ENCODE peak calls at places on chromosomes 16 and 17, in eight cellular contexts. H is cardiac fibroblast, T is WTC11, R is GM12864, J is vagina, X is AG10803, O is colonic mucosa, U is progenitor cell of endocrine pancreas. S is an unnamed sample.

GRCh38 chr17:15279011-15279477 is 13.9 kb upstream of the PMP22 start:
- DNase-seq in J (no peak), X (peak), R (no peak), T (no peak), O (no peak), H (no peak), U (no peak), S (peak)

GRCh38 chr17:50480142-50480764 is 1.6 kb downstream of the RSAD1 start:
- DNase-seq in J (no peak), X (no peak), U (no peak), H (no peak), T (no peak), O (no peak), R (no peak), S (no peak)

GRCh38 chr16:1363501-1364041 is 11.8 kb downstream of the GNPTG start:
- DNase-seq in R (no peak), O (peak), H (peak), T (peak), J (no peak), X (peak), U (peak), S (no peak)

GRCh38 chr16:9932000-9932399 is 250.2 kb downstream of the GRIN2A start:
- DNase-seq in X (no peak), U (no peak), T (no peak), R (no peak), O (no peak), J (no peak), H (no peak), S (no peak)

GRCh38 chr17:77254961-77255741 is 114.4 kb downstream of the SEC14L1 start:
- DNase-seq in H (peak), X (peak), U (no peak), O (no peak), R (no peak), T (no peak), J (no peak), S (peak)

GRCh38 chr16:84749815-84750214 is 50.0 kb downstream of the USP10 start:
- DNase-seq in U (no peak), O (no peak), R (no peak), T (no peak), H (no peak), J (no peak), X (no peak), S (no peak)

GRCh38 chr16:13436641-13437423 is 483.1 kb upstream of the ERCC4 start:
- DNase-seq in X (peak), T (no peak), O (no peak), R (peak), H (no peak), J (no peak), U (no peak), S (peak)

GRCh38 chr16:48862087-48862532 is 252.1 kb upstream of the N4BP1 start:
- DNase-seq in X (peak), J (no peak), R (no peak), O (peak), H (no peak), U (no peak), T (peak), S (no peak)

GRCh38 chr17:1104222-1104621 is 75.6 kb downstream of the ABR start:
- DNase-seq in H (peak), R (no peak), O (no peak), J (no peak), U (no peak), X (no peak), T (no peak), S (no peak)

GRCh38 chr17:37691807-37692206 is 48.6 kb upstream of the DDX52 start:
- DNase-seq in J (no peak), U (no peak), T (no peak), H (no peak), R (no peak), X (no peak), O (no peak), S (no peak)

GRCh38 chr17:76888661-76889060 is 20.5 kb downstream of the MGAT5B start:
- DNase-seq in T (peak), R (no peak), J (no peak), O (no peak), H (no peak), X (no peak), U (no peak), S (no peak)

GRCh38 chr17:63700528-63701441 is 860 bp upstream of the LIMD2 start:
- DNase-seq in J (no peak), T (peak), R (no peak), O (no peak), H (peak), X (peak), U (no peak), S (no peak)

GRCh38 chr16:87661561-87661960 is 59.3 kb downstream of the JPH3 start:
- DNase-seq in T (peak), O (no peak), R (no peak), J (no peak), X (peak), H (peak), U (peak), S (no peak)

GRCh38 chr17:38598536-38598935 is 7.2 kb downstream of the SRCIN1 start:
- DNase-seq in R (peak), H (peak), X (peak), U (peak), T (peak), O (peak), J (no peak), S (peak)

GRCh38 chr17:3683054-3683511 is 12.9 kb downstream of the P2RX5 start:
- DNase-seq in J (no peak), T (peak), O (no peak), U (no peak), X (no peak), H (no peak), R (peak), S (no peak)

GRCh38 chr16:87459027-87459426 is 33.8 kb downstream of the ZCCHC14 start:
- DNase-seq in X (no peak), U (no peak), J (no peak), R (no peak), O (no peak), H (no peak), T (no peak), S (no peak)

GRCh38 chr17:46044286-46044928 is 45.4 kb downstream of the STH start:
- DNase-seq in J (no peak), U (no peak), H (peak), R (peak), T (peak), O (peak), X (peak), S (peak)

GRCh38 chr17:56653877-56654276 is 60.4 kb downstream of the NOG start:
- DNase-seq in T (peak), X (peak), U (no peak), R (peak), J (no peak), H (peak), O (no peak), S (no peak)

GRCh38 chr16:1379054-1379862 is 27.5 kb downstream of the GNPTG start:
- DNase-seq in T (peak), O (peak), U (peak), J (no peak), X (peak), H (peak), R (no peak), S (no peak)

GRCh38 chr16:82585675-82586074 is 41.1 kb upstream of the CDH13 start:
- DNase-seq in U (no peak), J (no peak), R (no peak), X (peak), H (peak), T (no peak), O (no peak), S (no peak)

GRCh38 chr16:53945996-53946395 is 242.0 kb downstream of the FTO start:
- DNase-seq in O (no peak), X (peak), U (no peak), J (no peak), R (no peak), T (no peak), H (peak), S (peak)

GRCh38 chr17:69860142-69860680 is 214.8 kb upstream of the KCNJ16 start:
- DNase-seq in T (no peak), U (no peak), O (no peak), X (no peak), R (no peak), H (no peak), J (no peak), S (no peak)

GRCh38 chr16:49849709-49850108 is 6.2 kb downstream of the ZNF423 start:
- DNase-seq in T (no peak), H (no peak), X (no peak), U (no peak), R (no peak), O (no peak), J (no peak), S (no peak)

GRCh38 chr17:37067555-37068111 is 118.9 kb downstream of the AATF start:
- DNase-seq in R (no peak), U (no peak), T (no peak), J (no peak), O (peak), X (peak), H (peak), S (peak)

GRCh38 chr16:81483064-81483969 is 38.7 kb downstream of the CMIP start:
- DNase-seq in R (no peak), T (no peak), O (no peak), J (no peak), H (no peak), X (no peak), U (no peak), S (no peak)

GRCh38 chr17:52762794-52763167 is 604.3 kb upstream of the CA10 start:
- DNase-seq in T (no peak), U (no peak), X (no peak), R (no peak), O (no peak), J (no peak), H (no peak), S (no peak)

GRCh38 chr17:6927290-6927844 is 68.5 kb upstream of the ALOX12 start:
- DNase-seq in T (no peak), U (no peak), X (peak), R (no peak), H (peak), O (no peak), J (no peak), S (no peak)

GRCh38 chr17:54948380-54948779 is 20.1 kb downstream of the COX11 start:
- DNase-seq in R (no peak), U (no peak), H (peak), X (peak), O (no peak), T (no peak), J (no peak), S (peak)

GRCh38 chr16:23362460-23363317 is 60.6 kb downstream of the SCNN1B start:
- DNase-seq in J (no peak), H (no peak), T (no peak), X (no peak), O (peak), U (no peak), R (no peak), S (no peak)

GRCh38 chr17:27153005-27153404 is 140.9 kb upstream of the WSB1 start:
- DNase-seq in X (peak), J (no peak), U (no peak), R (no peak), H (peak), O (no peak), T (no peak), S (no peak)

GRCh38 chr16:84543931-84544776 is 39.7 kb upstream of the MEAK7 start:
- DNase-seq in R (no peak), U (no peak), X (no peak), T (no peak), O (peak), J (no peak), H (no peak), S (no peak)

GRCh38 chr16:69320731-69321073 is 9.6 kb downstream of the VPS4A start:
- DNase-seq in O (no peak), R (no peak), T (no peak), X (no peak), H (no peak), U (no peak), J (no peak), S (no peak)
- TF ChIP-seq CTCF in O (no peak), R (no peak), T (no peak), X (no peak), H (no peak), U (no peak), J (no peak), S (no peak)

DNA sequence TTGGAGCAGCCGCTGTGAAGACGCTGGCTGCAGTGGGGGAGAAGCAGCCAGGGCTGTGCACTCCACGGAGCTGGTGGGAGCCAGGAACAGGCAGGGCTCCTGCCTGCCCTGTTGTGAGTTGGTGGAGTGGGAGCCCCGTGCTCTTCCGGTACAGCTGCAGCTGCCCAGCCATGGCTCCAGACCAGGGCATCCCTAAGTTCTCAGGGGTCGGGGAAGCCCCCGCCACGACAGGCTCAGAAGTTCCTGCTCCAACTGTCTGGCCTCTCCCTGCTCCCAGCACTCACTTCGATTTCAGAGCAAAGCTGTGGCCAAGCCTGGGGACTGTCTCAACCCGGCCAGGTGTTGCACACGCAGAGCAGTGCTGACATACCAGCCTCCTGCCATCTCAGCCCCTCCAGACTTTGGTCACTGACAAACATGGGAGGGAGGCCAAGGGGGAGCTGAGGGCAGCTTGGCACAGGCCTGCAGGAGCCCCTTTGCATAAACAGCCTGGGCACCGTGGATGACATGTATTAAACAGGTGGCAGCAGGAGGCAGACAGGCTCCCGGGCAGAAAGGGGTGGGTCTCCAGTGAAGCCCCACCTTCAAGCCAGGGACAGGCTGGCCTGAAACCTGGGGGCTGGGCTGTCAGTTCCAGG is 13.9 kb upstream of the KDM8 start:
- DNase-seq in U (no peak), X (no peak), J (no peak), H (no peak), R (no peak), O (no peak), T (peak), S (no peak)
- TF ChIP-seq CTCF in U (no peak), X (no peak), J (no peak), H (no peak), R (no peak), O (no peak), T (no peak), S (no peak)

DNA sequence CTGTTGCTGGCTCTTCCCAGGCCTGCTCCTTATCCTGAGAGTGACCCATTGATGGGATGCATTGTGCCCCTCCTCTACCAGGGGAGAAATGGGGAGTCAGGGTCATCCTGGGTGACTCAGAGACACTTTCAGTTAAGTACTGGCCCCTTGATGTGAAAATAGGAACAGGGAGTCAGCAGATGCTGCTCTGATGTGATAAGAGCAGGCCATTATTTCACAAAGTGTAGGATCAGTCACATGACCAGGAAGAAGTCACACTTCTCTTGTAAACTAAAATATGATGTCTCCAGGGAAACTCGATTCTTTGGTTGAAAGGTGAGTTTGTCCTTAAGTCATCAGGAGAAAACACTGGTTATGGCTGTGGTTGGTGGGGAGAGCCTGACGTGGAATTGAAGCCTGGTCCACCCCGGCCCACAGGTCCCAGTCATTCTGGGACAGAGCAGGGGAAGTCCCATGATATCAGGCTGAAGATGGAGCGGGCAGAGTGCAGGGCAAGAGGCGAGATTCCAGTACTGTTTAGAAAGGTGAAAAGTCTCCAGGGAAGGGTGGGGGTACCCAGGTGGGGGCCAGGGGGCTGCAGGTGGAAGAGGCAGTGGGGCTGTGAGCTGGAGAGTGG is 88.6 kb upstream of the NLRP1 start:
- DNase-seq in H (no peak), R (no peak), O (no peak), T (no peak), J (no peak), U (no peak), X (no peak), S (no peak)
- TF ChIP-seq CTCF in H (no peak), R (no peak), O (no peak), T (no peak), J (no peak), U (no peak), X (no peak), S (no peak)

DNA sequence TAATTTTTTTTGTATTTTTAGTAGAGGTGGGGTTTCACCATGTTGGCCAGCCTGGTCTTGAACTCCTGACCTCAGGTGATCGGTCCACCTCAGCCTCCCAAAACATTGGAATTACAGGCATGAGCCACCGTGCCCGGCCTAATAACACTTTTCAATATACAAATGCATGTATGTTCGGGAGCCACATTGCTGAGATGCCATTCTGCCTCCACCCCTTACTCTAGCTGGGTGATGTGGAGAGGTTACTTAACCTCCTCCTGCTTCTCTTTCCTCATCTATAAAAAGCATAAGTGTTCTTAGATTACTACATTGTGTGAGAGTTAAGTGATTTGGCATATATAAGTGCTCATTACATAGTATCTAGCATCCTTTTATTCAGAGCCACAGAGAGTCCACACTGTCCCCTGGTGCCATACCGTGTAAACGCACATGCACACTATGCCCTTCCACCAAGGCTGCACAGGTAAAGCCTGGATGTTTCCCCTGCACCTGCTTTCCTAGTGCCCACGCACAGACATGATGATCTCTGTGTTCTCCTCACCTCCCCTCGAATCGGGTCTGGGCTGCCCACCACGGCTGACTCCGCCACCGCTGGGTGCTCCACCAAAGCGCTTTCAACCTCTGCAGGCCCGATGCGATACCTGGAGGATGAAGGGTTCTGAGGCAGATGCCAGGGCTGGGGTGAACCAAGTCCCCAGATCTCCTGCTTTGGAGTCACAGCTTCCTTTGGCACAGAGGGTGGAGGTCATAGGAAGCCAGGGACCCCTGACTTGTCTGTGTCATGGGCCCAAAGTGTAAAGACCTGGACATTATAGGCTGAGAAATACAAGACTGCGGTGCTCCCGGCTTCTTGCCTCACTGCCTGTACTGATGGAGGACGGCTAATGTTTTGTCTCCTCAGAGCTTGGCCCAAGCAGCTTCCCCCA is 49.0 kb upstream of the ACSM2B start:
- DNase-seq in X (no peak), H (no peak), J (no peak), O (no peak), U (no peak), R (no peak), T (no peak), S (no peak)
- TF ChIP-seq CTCF in X (no peak), H (no peak), J (no peak), O (no peak), U (no peak), R (no peak), T (no peak), S (no peak)

DNA sequence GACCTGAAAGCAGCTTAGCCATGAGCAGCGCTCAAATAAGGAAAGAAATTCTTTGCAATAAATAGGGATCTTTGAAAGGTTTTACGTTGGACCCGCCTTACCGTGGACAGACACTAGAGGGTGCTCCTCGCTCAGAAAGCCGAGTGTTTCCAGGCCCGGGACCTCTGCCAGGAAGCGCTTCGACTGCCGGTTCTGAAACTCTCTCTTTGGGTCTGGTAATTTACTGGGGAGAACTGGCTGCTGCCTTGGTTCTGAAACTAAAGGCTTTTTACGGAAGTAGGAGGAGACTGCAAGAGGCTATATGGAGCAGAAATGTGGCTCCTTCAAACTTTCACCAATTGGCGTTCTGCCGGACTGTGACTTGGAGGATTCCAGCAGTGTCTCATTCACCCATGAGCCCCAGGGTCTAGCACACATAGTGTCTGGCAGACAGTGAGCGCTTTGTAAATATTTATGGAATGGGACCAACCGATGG is 45.6 kb upstream of the HOXB9 start:
- DNase-seq in X (peak), U (peak), O (peak), T (peak), H (peak), J (no peak), R (no peak), S (peak)
- TF ChIP-seq CTCF in X (peak), U (peak), O (peak), T (peak), H (peak), J (peak), R (peak), S (peak)

DNA sequence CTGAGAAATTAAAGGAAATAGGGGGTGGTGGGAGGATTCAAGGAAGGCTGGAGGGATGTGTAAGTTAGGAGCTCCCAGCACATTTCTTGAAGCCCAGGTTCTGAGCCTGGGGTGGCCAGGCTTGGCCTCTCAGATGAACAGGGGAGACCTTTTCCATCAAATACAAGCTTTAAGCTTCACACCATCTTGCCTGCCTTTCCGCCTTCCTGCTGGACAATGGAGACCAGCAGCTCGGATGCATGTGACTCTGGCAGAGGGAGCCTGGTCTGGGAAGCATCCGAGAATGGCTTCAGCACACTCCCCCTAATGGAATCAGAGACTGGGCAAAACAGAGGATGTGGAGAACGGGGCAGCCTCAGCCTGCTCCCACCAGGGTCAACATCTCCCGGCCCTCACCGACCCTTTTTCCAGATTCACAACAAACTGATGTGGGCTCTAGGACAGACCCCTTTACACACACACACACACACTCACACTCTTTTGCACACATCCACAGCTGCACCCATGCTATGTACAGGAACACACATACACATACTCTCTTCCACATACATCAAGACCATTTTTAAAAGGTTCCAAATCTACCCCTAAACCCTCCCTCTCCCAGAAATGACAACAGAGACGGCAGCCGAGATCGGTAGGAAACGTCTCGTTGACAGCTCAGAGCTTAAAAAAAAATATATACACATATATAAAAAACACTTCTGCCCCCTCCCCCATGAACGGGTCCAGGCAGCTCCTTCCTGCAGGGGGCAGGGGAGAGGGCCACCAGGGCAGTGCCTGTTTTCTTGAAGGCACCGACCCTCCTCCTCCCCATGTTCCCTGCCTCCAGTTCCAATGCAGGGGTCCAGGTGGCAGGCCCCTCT is 6.5 kb upstream of the ATXN7L3 start:
- DNase-seq in J (no peak), U (no peak), X (no peak), R (no peak), O (no peak), T (no peak), H (no peak), S (no peak)
- TF ChIP-seq CTCF in J (no peak), U (peak), X (peak), R (no peak), O (no peak), T (no peak), H (peak), S (peak)

GRCh38 chr17:40726919-40727318 is 23.4 kb upstream of the KRT24 start:
- DNase-seq in R (no peak), U (no peak), J (no peak), H (peak), X (no peak), T (no peak), O (no peak), S (no peak)
- TF ChIP-seq CTCF in R (peak), U (peak), J (no peak), H (peak), X (peak), T (no peak), O (no peak), S (peak)

S was measured in retinal pigment epithelial cell.